ENCODE peak calls at places on chromosomes 11 and 22, in six cellular contexts. One of them, this sample, is unnamed. For H3K4me1 and H3K27me3, the result is how much of the 10 kb centered on the place peaks cover.

GRCh38 chr22:35915477-35916013 is 113.1 kb downstream of the RBFOX2 start:
- DNase-seq in tibial artery: no peak
- DNase-seq in mammary epithelial cell: peak
- DNase-seq in spleen: no peak
- DNase-seq in prostate gland: no peak
- DNase-seq in effector memory CD4-positive, alpha-beta T cell: no peak
- DNase-seq in this sample: no peak

GRCh38 chr11:65613091-65613928 is 711 bp downstream of the MAP3K11 start:
- DNase-seq in tibial artery: peak
- DNase-seq in mammary epithelial cell: peak
- DNase-seq in spleen: peak
- DNase-seq in prostate gland: no peak
- DNase-seq in effector memory CD4-positive, alpha-beta T cell: no peak
- DNase-seq in this sample: no peak

GRCh38 chr11:69640260-69640994 is 529 bp upstream of the CCND1 start:
- DNase-seq in tibial artery: no peak
- DNase-seq in mammary epithelial cell: peak
- DNase-seq in spleen: peak
- DNase-seq in prostate gland: no peak
- DNase-seq in effector memory CD4-positive, alpha-beta T cell: no peak
- DNase-seq in this sample: no peak

GRCh38 chr11:45921561-45922424 is 663 bp upstream of the LARGE2 start:
- DNase-seq in tibial artery: peak
- DNase-seq in mammary epithelial cell: no peak
- DNase-seq in spleen: no peak
- DNase-seq in prostate gland: peak
- DNase-seq in effector memory CD4-positive, alpha-beta T cell: no peak
- DNase-seq in this sample: no peak

GRCh38 chr11:101860694-101861371 is 54.0 kb upstream of the CEP126 start:
- DNase-seq in tibial artery: no peak
- DNase-seq in mammary epithelial cell: peak
- DNase-seq in spleen: no peak
- DNase-seq in prostate gland: peak
- DNase-seq in effector memory CD4-positive, alpha-beta T cell: no peak
- DNase-seq in this sample: peak

GRCh38 chr11:16070573-16070972 is 285.8 kb downstream of the SOX6 start:
- DNase-seq in tibial artery: no peak
- DNase-seq in mammary epithelial cell: no peak
- DNase-seq in spleen: no peak
- DNase-seq in prostate gland: no peak
- DNase-seq in effector memory CD4-positive, alpha-beta T cell: no peak
- DNase-seq in this sample: no peak

GRCh38 chr11:84437129-84438123 is 1151.3 kb upstream of the CCDC90B start:
- DNase-seq in tibial artery: no peak
- DNase-seq in mammary epithelial cell: no peak
- DNase-seq in spleen: no peak
- DNase-seq in prostate gland: peak
- DNase-seq in effector memory CD4-positive, alpha-beta T cell: no peak
- DNase-seq in this sample: no peak

GRCh38 chr22:37283393-37283937 is 1.2 kb downstream of the CYTH4 start:
- DNase-seq in tibial artery: no peak
- DNase-seq in mammary epithelial cell: no peak
- DNase-seq in spleen: peak
- DNase-seq in prostate gland: no peak
- DNase-seq in effector memory CD4-positive, alpha-beta T cell: peak
- DNase-seq in this sample: no peak

GRCh38 chr11:45161252-45162063 is 15.0 kb downstream of the PRDM11 start:
- DNase-seq in tibial artery: peak
- DNase-seq in mammary epithelial cell: no peak
- DNase-seq in spleen: peak
- DNase-seq in prostate gland: no peak
- DNase-seq in effector memory CD4-positive, alpha-beta T cell: no peak
- DNase-seq in this sample: no peak

GRCh38 chr11:27294654-27295053 is 68.4 kb downstream of the CCDC34 start:
- DNase-seq in tibial artery: no peak
- DNase-seq in mammary epithelial cell: no peak
- DNase-seq in spleen: no peak
- DNase-seq in prostate gland: peak
- DNase-seq in effector memory CD4-positive, alpha-beta T cell: no peak
- DNase-seq in this sample: no peak

GRCh38 chr22:40238425-40239344 is 61.0 kb downstream of the TNRC6B start:
- DNase-seq in tibial artery: peak
- DNase-seq in mammary epithelial cell: peak
- DNase-seq in spleen: no peak
- DNase-seq in prostate gland: peak
- DNase-seq in effector memory CD4-positive, alpha-beta T cell: no peak
- DNase-seq in this sample: no peak

GRCh38 chr11:3840289-3840869 is 380 bp downstream of the RHOG start:
- DNase-seq in tibial artery: peak
- DNase-seq in mammary epithelial cell: no peak
- DNase-seq in spleen: peak
- DNase-seq in prostate gland: no peak
- DNase-seq in effector memory CD4-positive, alpha-beta T cell: peak
- DNase-seq in this sample: peak

GRCh38 chr11:13595166-13595565 is 73.3 kb upstream of the FAR1 start:
- DNase-seq in tibial artery: no peak
- DNase-seq in mammary epithelial cell: no peak
- DNase-seq in spleen: no peak
- DNase-seq in prostate gland: no peak
- DNase-seq in effector memory CD4-positive, alpha-beta T cell: no peak
- DNase-seq in this sample: no peak

GRCh38 chr11:68658661-68659060 is 25.7 kb upstream of the GAL start:
- DNase-seq in tibial artery: peak
- DNase-seq in mammary epithelial cell: no peak
- DNase-seq in spleen: no peak
- DNase-seq in prostate gland: no peak
- DNase-seq in effector memory CD4-positive, alpha-beta T cell: no peak
- DNase-seq in this sample: no peak

GRCh38 chr11:121936781-121937447 is 179.1 kb downstream of the BLID start:
- DNase-seq in tibial artery: no peak
- DNase-seq in mammary epithelial cell: peak
- DNase-seq in spleen: no peak
- DNase-seq in prostate gland: no peak
- DNase-seq in effector memory CD4-positive, alpha-beta T cell: no peak
- DNase-seq in this sample: no peak

GRCh38 chr11:46348986-46349401 is 1.7 kb downstream of the DGKZ start:
- DNase-seq in tibial artery: no peak
- DNase-seq in mammary epithelial cell: no peak
- DNase-seq in spleen: peak
- DNase-seq in prostate gland: no peak
- DNase-seq in effector memory CD4-positive, alpha-beta T cell: peak
- DNase-seq in this sample: peak

GRCh38 chr22:33350391-33350955 is 292.3 kb upstream of the SYN3 start:
- DNase-seq in tibial artery: no peak
- DNase-seq in mammary epithelial cell: no peak
- DNase-seq in spleen: no peak
- DNase-seq in prostate gland: no peak
- DNase-seq in effector memory CD4-positive, alpha-beta T cell: no peak
- DNase-seq in this sample: no peak

GRCh38 chr22:38284042-38284402 is 11.2 kb upstream of the TMEM184B start:
- DNase-seq in tibial artery: peak
- DNase-seq in mammary epithelial cell: no peak
- DNase-seq in spleen: no peak
- DNase-seq in prostate gland: no peak
- DNase-seq in effector memory CD4-positive, alpha-beta T cell: no peak
- DNase-seq in this sample: no peak

GRCh38 chr11:77086521-77087472 is 15.8 kb upstream of the OMP start:
- DNase-seq in tibial artery: peak
- DNase-seq in mammary epithelial cell: no peak
- DNase-seq in spleen: peak
- DNase-seq in prostate gland: no peak
- DNase-seq in effector memory CD4-positive, alpha-beta T cell: no peak
- DNase-seq in this sample: no peak

GRCh38 chr11:90250970-90251369 is 28.1 kb upstream of the CHORDC1 start:
- DNase-seq in tibial artery: no peak
- DNase-seq in mammary epithelial cell: no peak
- DNase-seq in spleen: no peak
- DNase-seq in prostate gland: no peak
- DNase-seq in effector memory CD4-positive, alpha-beta T cell: no peak
- DNase-seq in this sample: no peak

GRCh38 chr11:73875840-73876239 is 806 bp downstream of the COA4 start:
- DNase-seq in tibial artery: no peak
- DNase-seq in mammary epithelial cell: no peak
- DNase-seq in spleen: no peak
- DNase-seq in prostate gland: no peak
- DNase-seq in effector memory CD4-positive, alpha-beta T cell: no peak
- DNase-seq in this sample: no peak

GRCh38 chr11:14974021-14974698 is 2.0 kb upstream of the CALCA start:
- DNase-seq in tibial artery: no peak
- DNase-seq in mammary epithelial cell: no peak
- DNase-seq in spleen: no peak
- DNase-seq in prostate gland: no peak
- DNase-seq in effector memory CD4-positive, alpha-beta T cell: no peak
- DNase-seq in this sample: no peak

GRCh38 chr22:38423512-38424503 is 31.2 kb downstream of the KCNJ4 start:
- DNase-seq in tibial artery: no peak
- DNase-seq in mammary epithelial cell: no peak
- DNase-seq in spleen: no peak
- DNase-seq in prostate gland: no peak
- DNase-seq in effector memory CD4-positive, alpha-beta T cell: no peak
- DNase-seq in this sample: no peak

GRCh38 chr11:67275606-67276409 is 9.5 kb downstream of the GRK2 start:
- DNase-seq in tibial artery: peak
- DNase-seq in mammary epithelial cell: no peak
- DNase-seq in spleen: peak
- DNase-seq in prostate gland: no peak
- DNase-seq in effector memory CD4-positive, alpha-beta T cell: no peak
- DNase-seq in this sample: peak

GRCh38 chr11:125569913-125570621 is 790 bp downstream of the EI24 start:
- DNase-seq in tibial artery: no peak
- DNase-seq in mammary epithelial cell: peak
- DNase-seq in spleen: no peak
- DNase-seq in prostate gland: no peak
- DNase-seq in effector memory CD4-positive, alpha-beta T cell: no peak
- DNase-seq in this sample: no peak

GRCh38 chr22:28021116-28021997 is 102.3 kb upstream of the PITPNB start:
- DNase-seq in tibial artery: peak
- DNase-seq in mammary epithelial cell: no peak
- DNase-seq in spleen: peak
- DNase-seq in prostate gland: no peak
- DNase-seq in effector memory CD4-positive, alpha-beta T cell: no peak
- DNase-seq in this sample: no peak
- H3K4me3 ChIP-seq in tibial artery: no peak
- H3K4me3 ChIP-seq in mammary epithelial cell: no peak
- H3K4me3 ChIP-seq in spleen: no peak
- H3K4me3 ChIP-seq in prostate gland: no peak
- H3K4me3 ChIP-seq in effector memory CD4-positive, alpha-beta T cell: no peak
- H3K4me3 ChIP-seq in this sample: no peak

GRCh38 chr11:75323609-75324008 is 27.9 kb downstream of the ARRB1 start:
- DNase-seq in tibial artery: no peak
- DNase-seq in mammary epithelial cell: no peak
- DNase-seq in spleen: no peak
- DNase-seq in prostate gland: no peak
- DNase-seq in effector memory CD4-positive, alpha-beta T cell: no peak
- DNase-seq in this sample: no peak

GRCh38 chr11:75324189-75324588 is 27.3 kb downstream of the ARRB1 start:
- DNase-seq in tibial artery: no peak
- DNase-seq in mammary epithelial cell: no peak
- DNase-seq in spleen: no peak
- DNase-seq in prostate gland: no peak
- DNase-seq in effector memory CD4-positive, alpha-beta T cell: no peak
- DNase-seq in this sample: no peak

GRCh38 chr11:75326439-75326810 is 25.0 kb downstream of the ARRB1 start:
- DNase-seq in tibial artery: no peak
- DNase-seq in mammary epithelial cell: no peak
- DNase-seq in spleen: no peak
- DNase-seq in prostate gland: no peak
- DNase-seq in effector memory CD4-positive, alpha-beta T cell: no peak
- DNase-seq in this sample: no peak

GRCh38 chr11:75324740-75325139 is 26.7 kb downstream of the ARRB1 start:
- DNase-seq in tibial artery: no peak
- DNase-seq in mammary epithelial cell: no peak
- DNase-seq in spleen: no peak
- DNase-seq in prostate gland: no peak
- DNase-seq in effector memory CD4-positive, alpha-beta T cell: no peak
- DNase-seq in this sample: no peak

GRCh38 chr11:75325713-75326438 is 25.6 kb downstream of the ARRB1 start:
- DNase-seq in tibial artery: peak
- DNase-seq in mammary epithelial cell: peak
- DNase-seq in spleen: no peak
- DNase-seq in prostate gland: no peak
- DNase-seq in effector memory CD4-positive, alpha-beta T cell: no peak
- DNase-seq in this sample: no peak
- H3K4me1 ChIP-seq in tibial artery: under half
- H3K4me1 ChIP-seq in mammary epithelial cell: under half
- H3K4me1 ChIP-seq in spleen: under half
- H3K4me1 ChIP-seq in prostate gland: under half
- H3K4me1 ChIP-seq in effector memory CD4-positive, alpha-beta T cell: under half
- H3K4me1 ChIP-seq in this sample: under half

GRCh38 chr11:1748467-1749019 is 1.9 kb downstream of the IFITM10 start:
- DNase-seq in tibial artery: peak
- DNase-seq in mammary epithelial cell: peak
- DNase-seq in spleen: peak
- DNase-seq in prostate gland: no peak
- DNase-seq in effector memory CD4-positive, alpha-beta T cell: no peak
- DNase-seq in this sample: no peak
- H3K27me3 ChIP-seq in tibial artery: under half
- H3K27me3 ChIP-seq in mammary epithelial cell: under half
- H3K27me3 ChIP-seq in spleen: under half
- H3K27me3 ChIP-seq in prostate gland: under half
- H3K27me3 ChIP-seq in effector memory CD4-positive, alpha-beta T cell: under half
- H3K27me3 ChIP-seq in this sample: under half

GRCh38 chr11:7890417-7891179 is 40.5 kb downstream of the OR10A6 start:
- DNase-seq in tibial artery: no peak
- DNase-seq in mammary epithelial cell: no peak
- DNase-seq in spleen: no peak
- DNase-seq in prostate gland: no peak
- DNase-seq in effector memory CD4-positive, alpha-beta T cell: no peak
- DNase-seq in this sample: no peak

GRCh38 chr11:7892059-7892699 is 38.9 kb downstream of the OR10A6 start:
- DNase-seq in tibial artery: no peak
- DNase-seq in mammary epithelial cell: no peak
- DNase-seq in spleen: no peak
- DNase-seq in prostate gland: no peak
- DNase-seq in effector memory CD4-positive, alpha-beta T cell: no peak
- DNase-seq in this sample: no peak

GRCh38 chr11:7893792-7894191 is 37.3 kb downstream of the OR10A6 start:
- DNase-seq in tibial artery: no peak
- DNase-seq in mammary epithelial cell: no peak
- DNase-seq in spleen: no peak
- DNase-seq in prostate gland: no peak
- DNase-seq in effector memory CD4-positive, alpha-beta T cell: no peak
- DNase-seq in this sample: no peak

GRCh38 chr11:7892751-7893356 is 38.2 kb downstream of the OR10A6 start:
- DNase-seq in tibial artery: no peak
- DNase-seq in mammary epithelial cell: peak
- DNase-seq in spleen: no peak
- DNase-seq in prostate gland: no peak
- DNase-seq in effector memory CD4-positive, alpha-beta T cell: no peak
- DNase-seq in this sample: peak

DNA sequence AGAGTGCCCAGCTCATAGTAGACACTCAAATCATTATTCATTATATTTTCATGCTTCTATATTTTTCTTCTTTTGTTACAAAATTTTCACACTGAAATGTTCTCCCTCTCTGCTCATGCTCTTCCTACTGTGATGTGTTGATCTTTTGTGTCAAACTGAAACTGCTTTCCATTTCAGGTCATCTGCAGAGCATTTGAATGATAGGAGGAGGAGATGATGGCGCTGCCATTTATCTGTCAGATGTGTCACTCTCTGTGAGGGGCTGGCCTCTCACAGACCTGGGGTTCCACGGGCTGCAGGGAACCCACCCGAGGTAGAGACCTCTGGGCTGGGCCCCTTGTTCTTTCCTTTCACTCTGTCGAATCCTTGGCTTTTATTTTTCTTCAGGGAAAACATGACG is 41.1 kb downstream of the OR10A6 start:
- DNase-seq in tibial artery: no peak
- DNase-seq in mammary epithelial cell: no peak
- DNase-seq in spleen: no peak
- DNase-seq in prostate gland: no peak
- DNase-seq in effector memory CD4-positive, alpha-beta T cell: no peak
- DNase-seq in this sample: no peak
- H3K4me3 ChIP-seq in tibial artery: no peak
- H3K4me3 ChIP-seq in mammary epithelial cell: no peak
- H3K4me3 ChIP-seq in spleen: no peak
- H3K4me3 ChIP-seq in prostate gland: no peak
- H3K4me3 ChIP-seq in effector memory CD4-positive, alpha-beta T cell: no peak
- H3K4me3 ChIP-seq in this sample: no peak

This sample was measured in CD8-positive, alpha-beta memory T cell.